ENCODE peak calls at places on chromosome 6, in nine cellular contexts. One of them, this sample, is unnamed.

GRCh38 chr6:94559829-94560537 is 1017.4 kb upstream of the MANEA start:
- DNase-seq in left ventricle myocardium inferior: no peak
- DNase-seq in tibial artery: no peak
- DNase-seq in lower lobe of right lung: no peak
- DNase-seq in H1: no peak
- DNase-seq in body of pancreas: no peak
- DNase-seq in H9: peak; percentile 55
- DNase-seq in CD4-positive, alpha-beta memory T cell: no peak
- DNase-seq in mesendoderm: peak; percentile 18
- DNase-seq in this sample: no peak

GRCh38 chr6:136764522-136764993 is 27.7 kb downstream of the MAP3K5 start:
- DNase-seq in CD4-positive, alpha-beta memory T cell: peak; percentile 58
- DNase-seq in tibial artery: no peak
- DNase-seq in H1: no peak
- DNase-seq in mesendoderm: no peak
- DNase-seq in left ventricle myocardium inferior: no peak
- DNase-seq in H9: no peak
- DNase-seq in body of pancreas: no peak
- DNase-seq in lower lobe of right lung: no peak
- DNase-seq in this sample: no peak

GRCh38 chr6:85078071-85078470 is 313.7 kb upstream of the TBX18 start:
- DNase-seq in lower lobe of right lung: no peak
- DNase-seq in left ventricle myocardium inferior: no peak
- DNase-seq in CD4-positive, alpha-beta memory T cell: no peak
- DNase-seq in body of pancreas: no peak
- DNase-seq in H1: no peak
- DNase-seq in H9: no peak
- DNase-seq in tibial artery: no peak
- DNase-seq in mesendoderm: peak; percentile 15
- DNase-seq in this sample: no peak

GRCh38 chr6:142854589-142855488 is 90.1 kb downstream of the HIVEP2 start:
- DNase-seq in H1: no peak
- DNase-seq in left ventricle myocardium inferior: no peak
- DNase-seq in CD4-positive, alpha-beta memory T cell: no peak
- DNase-seq in lower lobe of right lung: no peak
- DNase-seq in tibial artery: no peak
- DNase-seq in mesendoderm: no peak
- DNase-seq in body of pancreas: no peak
- DNase-seq in H9: no peak
- DNase-seq in this sample: no peak

GRCh38 chr6:4441981-4442434 is 306.6 kb upstream of the ECI2 start:
- DNase-seq in CD4-positive, alpha-beta memory T cell: no peak
- DNase-seq in H9: no peak
- DNase-seq in left ventricle myocardium inferior: no peak
- DNase-seq in tibial artery: no peak
- DNase-seq in body of pancreas: no peak
- DNase-seq in H1: no peak
- DNase-seq in lower lobe of right lung: no peak
- DNase-seq in mesendoderm: no peak
- DNase-seq in this sample: no peak

GRCh38 chr6:154805288-154805911 is 72.2 kb downstream of the SCAF8 start:
- DNase-seq in body of pancreas: no peak
- DNase-seq in mesendoderm: peak; percentile 38
- DNase-seq in H9: no peak
- DNase-seq in left ventricle myocardium inferior: no peak
- DNase-seq in lower lobe of right lung: no peak
- DNase-seq in H1: no peak
- DNase-seq in tibial artery: no peak
- DNase-seq in CD4-positive, alpha-beta memory T cell: peak; percentile 47
- DNase-seq in this sample: no peak

GRCh38 chr6:4848382-4849068 is 72.3 kb downstream of the CDYL start:
- DNase-seq in tibial artery: no peak
- DNase-seq in lower lobe of right lung: no peak
- DNase-seq in H9: peak; percentile 55
- DNase-seq in left ventricle myocardium inferior: no peak
- DNase-seq in mesendoderm: peak; percentile 73
- DNase-seq in CD4-positive, alpha-beta memory T cell: no peak
- DNase-seq in H1: no peak
- DNase-seq in body of pancreas: no peak
- DNase-seq in this sample: peak; percentile 48

GRCh38 chr6:71468841-71469750 is 180.5 kb downstream of the OGFRL1 start:
- DNase-seq in H9: no peak
- DNase-seq in CD4-positive, alpha-beta memory T cell: no peak
- DNase-seq in mesendoderm: no peak
- DNase-seq in H1: no peak
- DNase-seq in tibial artery: peak; percentile 45
- DNase-seq in lower lobe of right lung: no peak
- DNase-seq in body of pancreas: no peak
- DNase-seq in left ventricle myocardium inferior: no peak
- DNase-seq in this sample: no peak

GRCh38 chr6:135576055-135576454 is 78.5 kb upstream of the AHI1 start:
- DNase-seq in H9: no peak
- DNase-seq in CD4-positive, alpha-beta memory T cell: no peak
- DNase-seq in H1: no peak
- DNase-seq in body of pancreas: no peak
- DNase-seq in tibial artery: no peak
- DNase-seq in mesendoderm: no peak
- DNase-seq in left ventricle myocardium inferior: no peak
- DNase-seq in lower lobe of right lung: no peak
- DNase-seq in this sample: no peak

GRCh38 chr6:19637010-19637409 is 200.2 kb upstream of the ID4 start:
- DNase-seq in H9: no peak
- DNase-seq in left ventricle myocardium inferior: no peak
- DNase-seq in H1: no peak
- DNase-seq in lower lobe of right lung: no peak
- DNase-seq in tibial artery: no peak
- DNase-seq in body of pancreas: no peak
- DNase-seq in CD4-positive, alpha-beta memory T cell: no peak
- DNase-seq in mesendoderm: no peak
- DNase-seq in this sample: no peak

GRCh38 chr6:44002591-44003344 is 124.5 kb downstream of the MRPL14 start:
- DNase-seq in CD4-positive, alpha-beta memory T cell: peak; percentile 49
- DNase-seq in tibial artery: no peak
- DNase-seq in H9: peak; percentile 82
- DNase-seq in mesendoderm: peak; percentile 95
- DNase-seq in body of pancreas: peak; percentile 59
- DNase-seq in lower lobe of right lung: peak; percentile 73
- DNase-seq in H1: peak; percentile 86
- DNase-seq in left ventricle myocardium inferior: peak; percentile 45
- DNase-seq in this sample: peak; percentile 53

GRCh38 chr6:20875369-20875963 is 341.2 kb downstream of the CDKAL1 start:
- DNase-seq in H1: no peak
- DNase-seq in mesendoderm: no peak
- DNase-seq in left ventricle myocardium inferior: no peak
- DNase-seq in body of pancreas: no peak
- DNase-seq in H9: no peak
- DNase-seq in tibial artery: no peak
- DNase-seq in CD4-positive, alpha-beta memory T cell: no peak
- DNase-seq in lower lobe of right lung: no peak
- DNase-seq in this sample: no peak

GRCh38 chr6:126804255-126805064 is 314.0 kb upstream of the RSPO3 start:
- DNase-seq in left ventricle myocardium inferior: no peak
- DNase-seq in body of pancreas: peak; percentile 15
- DNase-seq in H9: no peak
- DNase-seq in H1: no peak
- DNase-seq in CD4-positive, alpha-beta memory T cell: no peak
- DNase-seq in mesendoderm: peak; percentile 68
- DNase-seq in lower lobe of right lung: no peak
- DNase-seq in tibial artery: no peak
- DNase-seq in this sample: no peak

GRCh38 chr6:125931733-125932450 is 24.7 kb upstream of the HINT3 start:
- DNase-seq in H9: no peak
- DNase-seq in CD4-positive, alpha-beta memory T cell: no peak
- DNase-seq in body of pancreas: no peak
- DNase-seq in left ventricle myocardium inferior: no peak
- DNase-seq in H1: no peak
- DNase-seq in lower lobe of right lung: no peak
- DNase-seq in mesendoderm: no peak
- DNase-seq in tibial artery: no peak
- DNase-seq in this sample: no peak

DNA sequence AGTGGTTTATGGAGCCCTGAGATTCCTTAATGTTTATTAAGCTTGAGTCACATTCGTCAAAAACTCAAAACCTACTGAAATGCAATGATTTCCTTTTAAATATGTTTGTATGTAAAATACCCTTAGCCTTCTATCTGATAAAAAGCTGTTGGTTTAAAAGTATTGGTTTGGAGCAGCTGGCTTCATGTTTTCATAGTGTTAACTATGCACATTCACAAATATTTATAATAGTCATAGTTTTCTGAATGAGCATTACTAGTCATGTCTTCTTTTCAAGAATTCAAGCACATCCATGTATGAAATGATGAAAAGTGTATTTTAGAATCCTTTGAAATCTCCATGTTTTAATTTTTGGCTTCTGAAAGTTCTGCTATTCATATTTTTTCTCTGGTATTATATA is 558.6 kb downstream of the UTRN start:
- DNase-seq in H1: no peak
- DNase-seq in CD4-positive, alpha-beta memory T cell: no peak
- DNase-seq in tibial artery: no peak
- DNase-seq in H9: no peak
- DNase-seq in left ventricle myocardium inferior: no peak
- DNase-seq in mesendoderm: no peak
- DNase-seq in body of pancreas: no peak
- DNase-seq in lower lobe of right lung: no peak
- DNase-seq in this sample: no peak
- H3K27ac ChIP-seq in H1: no peak overlapping the region
- H3K27ac ChIP-seq in CD4-positive, alpha-beta memory T cell: no peak overlapping the region
- H3K27ac ChIP-seq in tibial artery: no peak overlapping the region
- H3K27ac ChIP-seq in H9: no peak overlapping the region
- H3K27ac ChIP-seq in left ventricle myocardium inferior: no peak overlapping the region
- H3K27ac ChIP-seq in mesendoderm: no peak overlapping the region
- H3K27ac ChIP-seq in body of pancreas: no peak overlapping the region
- H3K27ac ChIP-seq in lower lobe of right lung: no peak overlapping the region
- H3K27ac ChIP-seq in this sample: no peak overlapping the region

GRCh38 chr6:51775942-51776860 is 311.2 kb downstream of the PKHD1 start:
- DNase-seq in H9: no peak
- DNase-seq in mesendoderm: no peak
- DNase-seq in left ventricle myocardium inferior: no peak
- DNase-seq in lower lobe of right lung: no peak
- DNase-seq in CD4-positive, alpha-beta memory T cell: no peak
- DNase-seq in tibial artery: no peak
- DNase-seq in H1: no peak
- DNase-seq in body of pancreas: no peak
- DNase-seq in this sample: no peak

GRCh38 chr6:51777631-51778030 is 309.8 kb downstream of the PKHD1 start:
- DNase-seq in CD4-positive, alpha-beta memory T cell: no peak
- DNase-seq in left ventricle myocardium inferior: no peak
- DNase-seq in body of pancreas: no peak
- DNase-seq in lower lobe of right lung: no peak
- DNase-seq in mesendoderm: no peak
- DNase-seq in H1: no peak
- DNase-seq in tibial artery: no peak
- DNase-seq in H9: no peak
- DNase-seq in this sample: no peak

GRCh38 chr6:51778666-51779065 is 308.7 kb downstream of the PKHD1 start:
- DNase-seq in CD4-positive, alpha-beta memory T cell: no peak
- DNase-seq in H9: no peak
- DNase-seq in lower lobe of right lung: no peak
- DNase-seq in left ventricle myocardium inferior: no peak
- DNase-seq in body of pancreas: no peak
- DNase-seq in H1: no peak
- DNase-seq in tibial artery: no peak
- DNase-seq in mesendoderm: no peak
- DNase-seq in this sample: no peak
- H3K27me3 ChIP-seq in CD4-positive, alpha-beta memory T cell: no peaks in the 10 kb centered on the region
- H3K27me3 ChIP-seq in H9: no peaks in the 10 kb centered on the region
- H3K27me3 ChIP-seq in lower lobe of right lung: no peaks in the 10 kb centered on the region
- H3K27me3 ChIP-seq in left ventricle myocardium inferior: no peaks in the 10 kb centered on the region
- H3K27me3 ChIP-seq in body of pancreas: no peaks in the 10 kb centered on the region
- H3K27me3 ChIP-seq in H1: no peaks in the 10 kb centered on the region
- H3K27me3 ChIP-seq in tibial artery: no peaks in the 10 kb centered on the region
- H3K27me3 ChIP-seq in mesendoderm: no peaks in the 10 kb centered on the region
- H3K27me3 ChIP-seq in this sample: no peaks in the 10 kb centered on the region

GRCh38 chr6:138422861-138423260 is 18.8 kb downstream of the HEBP2 start:
- DNase-seq in tibial artery: no peak
- DNase-seq in lower lobe of right lung: no peak
- DNase-seq in mesendoderm: no peak
- DNase-seq in body of pancreas: no peak
- DNase-seq in H9: no peak
- DNase-seq in CD4-positive, alpha-beta memory T cell: no peak
- DNase-seq in left ventricle myocardium inferior: no peak
- DNase-seq in H1: no peak
- DNase-seq in this sample: no peak
- H3K4me1 ChIP-seq in tibial artery: no peaks in the 10 kb centered on the region
- H3K4me1 ChIP-seq in lower lobe of right lung: peaks cover 12% of the 10 kb centered on the region
- H3K4me1 ChIP-seq in mesendoderm: no peaks in the 10 kb centered on the region
- H3K4me1 ChIP-seq in body of pancreas: no peaks in the 10 kb centered on the region
- H3K4me1 ChIP-seq in H9: no peaks in the 10 kb centered on the region
- H3K4me1 ChIP-seq in CD4-positive, alpha-beta memory T cell: peaks cover 6% of the 10 kb centered on the region
- H3K4me1 ChIP-seq in left ventricle myocardium inferior: peaks cover 37% of the 10 kb centered on the region
- H3K4me1 ChIP-seq in H1: no peaks in the 10 kb centered on the region
- H3K4me1 ChIP-seq in this sample: no peaks in the 10 kb centered on the region

GRCh38 chr6:144478487-144478886 is 193.4 kb downstream of the UTRN start:
- DNase-seq in lower lobe of right lung: no peak
- DNase-seq in mesendoderm: no peak
- DNase-seq in H1: no peak
- DNase-seq in tibial artery: peak; percentile 61
- DNase-seq in left ventricle myocardium inferior: peak; percentile 57
- DNase-seq in CD4-positive, alpha-beta memory T cell: no peak
- DNase-seq in H9: no peak
- DNase-seq in body of pancreas: no peak
- DNase-seq in this sample: peak; percentile 44
- H3K27ac ChIP-seq in lower lobe of right lung: no peak overlapping the region
- H3K27ac ChIP-seq in mesendoderm: no peak overlapping the region
- H3K27ac ChIP-seq in H1: no peak overlapping the region
- H3K27ac ChIP-seq in tibial artery: peak overlapping the region; percentile 49
- H3K27ac ChIP-seq in left ventricle myocardium inferior: peak overlapping the region; percentile 66
- H3K27ac ChIP-seq in CD4-positive, alpha-beta memory T cell: no peak overlapping the region
- H3K27ac ChIP-seq in H9: no peak overlapping the region
- H3K27ac ChIP-seq in body of pancreas: peak overlapping the region; percentile 29
- H3K27ac ChIP-seq in this sample: peak overlapping the region; percentile 51

DNA sequence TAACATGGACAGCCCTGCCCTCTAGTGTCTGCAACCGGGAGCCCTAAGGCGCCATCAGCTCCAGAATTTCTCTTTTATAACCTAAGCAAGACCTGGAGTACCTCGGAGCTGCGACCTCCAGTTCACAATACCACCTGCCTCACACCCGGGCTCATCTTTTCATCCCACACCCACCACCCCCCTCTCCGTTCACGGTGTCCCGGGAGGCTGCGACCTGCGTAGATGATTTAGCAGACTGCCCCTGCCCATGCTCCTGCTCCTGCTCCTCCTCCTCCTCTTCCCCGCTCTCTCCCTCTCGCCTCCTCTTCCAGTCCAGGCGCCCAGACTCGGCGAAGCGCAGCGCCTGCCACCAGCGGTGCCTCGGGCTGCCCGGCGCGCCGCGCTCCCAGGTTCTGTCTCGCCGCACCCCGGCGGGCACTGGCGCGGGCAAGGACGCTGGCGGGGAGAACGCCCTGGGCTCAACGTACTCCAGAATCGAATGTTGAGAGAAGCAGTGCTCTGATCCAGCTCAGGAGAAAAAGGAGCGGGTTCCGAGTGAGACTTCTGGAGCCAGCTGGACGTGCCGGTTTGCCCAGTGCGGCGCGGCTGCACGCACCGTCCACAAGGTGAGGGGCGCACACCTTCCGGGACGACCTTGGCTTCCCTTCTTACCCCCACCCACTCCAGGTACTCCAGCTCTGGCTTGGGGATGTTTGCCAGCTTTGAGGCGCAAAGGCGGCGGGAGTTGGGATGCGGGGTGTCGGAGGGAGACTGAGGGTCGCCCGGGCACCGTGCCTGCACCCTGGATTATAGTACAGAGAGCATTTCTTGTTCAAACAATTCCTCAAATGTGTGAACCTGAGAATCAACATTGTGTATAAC is at the start of gene HTR1E:
- DNase-seq in H1: peak; percentile 90
- DNase-seq in lower lobe of right lung: no peak
- DNase-seq in left ventricle myocardium inferior: no peak
- DNase-seq in H9: peak; percentile 95
- DNase-seq in body of pancreas: peak; percentile 63
- DNase-seq in tibial artery: no peak
- DNase-seq in mesendoderm: no peak
- DNase-seq in CD4-positive, alpha-beta memory T cell: no peak
- DNase-seq in this sample: peak; percentile 62
- H3K27me3 ChIP-seq in H1: peaks cover 18% of the 10 kb centered on the region
- H3K27me3 ChIP-seq in lower lobe of right lung: peaks cover 35% of the 10 kb centered on the region
- H3K27me3 ChIP-seq in left ventricle myocardium inferior: peaks cover 69% of the 10 kb centered on the region
- H3K27me3 ChIP-seq in H9: peaks cover 9% of the 10 kb centered on the region
- H3K27me3 ChIP-seq in body of pancreas: no peaks in the 10 kb centered on the region
- H3K27me3 ChIP-seq in tibial artery: no peaks in the 10 kb centered on the region
- H3K27me3 ChIP-seq in mesendoderm: no peaks in the 10 kb centered on the region
- H3K27me3 ChIP-seq in CD4-positive, alpha-beta memory T cell: peaks cover 14% of the 10 kb centered on the region
- H3K27me3 ChIP-seq in this sample: no peaks in the 10 kb centered on the region